ENCODE peak calls at places on chromosomes 6 and 20, in eight cellular contexts. One of them, this sample, is unnamed.

GRCh38 chr6:158654498-158654897 is 4.6 kb downstream of the SYTL3 start:
- DNase-seq in tibial nerve: no peak
- DNase-seq in nephron progenitor cell: no peak
- DNase-seq in GM10248: no peak
- DNase-seq in AG04449: no peak
- DNase-seq in astrocyte of the spinal cord: peak; percentile 65
- DNase-seq in AG04450: no peak
- DNase-seq in neural progenitor cell: no peak
- DNase-seq in this sample: peak; percentile 48

GRCh38 chr20:50586531-50587232 is 76.5 kb downstream of the PTPN1 start:
- DNase-seq in AG04449: no peak
- DNase-seq in nephron progenitor cell: no peak
- DNase-seq in AG04450: no peak
- DNase-seq in tibial nerve: no peak
- DNase-seq in neural progenitor cell: no peak
- DNase-seq in astrocyte of the spinal cord: no peak
- DNase-seq in GM10248: no peak
- DNase-seq in this sample: no peak

GRCh38 chr6:116397960-116398359 is 27.2 kb downstream of the DSE start:
- DNase-seq in AG04450: no peak
- DNase-seq in neural progenitor cell: no peak
- DNase-seq in astrocyte of the spinal cord: peak; percentile 78
- DNase-seq in nephron progenitor cell: no peak
- DNase-seq in AG04449: no peak
- DNase-seq in tibial nerve: no peak
- DNase-seq in GM10248: no peak
- DNase-seq in this sample: no peak

GRCh38 chr6:13572240-13572639 is 2.2 kb upstream of the SIRT5 start:
- DNase-seq in astrocyte of the spinal cord: no peak
- DNase-seq in GM10248: no peak
- DNase-seq in neural progenitor cell: no peak
- DNase-seq in tibial nerve: no peak
- DNase-seq in AG04450: no peak
- DNase-seq in nephron progenitor cell: no peak
- DNase-seq in AG04449: no peak
- DNase-seq in this sample: no peak

GRCh38 chr6:11738681-11739375 is 39.8 kb downstream of the ADTRP start:
- DNase-seq in AG04450: no peak
- DNase-seq in tibial nerve: no peak
- DNase-seq in AG04449: no peak
- DNase-seq in neural progenitor cell: peak; percentile 26
- DNase-seq in astrocyte of the spinal cord: no peak
- DNase-seq in GM10248: no peak
- DNase-seq in nephron progenitor cell: no peak
- DNase-seq in this sample: no peak

GRCh38 chr6:36631326-36632046 is 37.3 kb downstream of the SRSF3 start:
- DNase-seq in tibial nerve: no peak
- DNase-seq in AG04449: no peak
- DNase-seq in GM10248: no peak
- DNase-seq in neural progenitor cell: no peak
- DNase-seq in AG04450: no peak
- DNase-seq in nephron progenitor cell: no peak
- DNase-seq in astrocyte of the spinal cord: no peak
- DNase-seq in this sample: no peak

GRCh38 chr6:168407842-168408241 is 33.1 kb upstream of the SMOC2 start:
- DNase-seq in neural progenitor cell: no peak
- DNase-seq in GM10248: no peak
- DNase-seq in tibial nerve: no peak
- DNase-seq in astrocyte of the spinal cord: no peak
- DNase-seq in AG04449: no peak
- DNase-seq in nephron progenitor cell: no peak
- DNase-seq in AG04450: no peak
- DNase-seq in this sample: no peak

GRCh38 chr6:20577280-20577679 is 43.0 kb downstream of the CDKAL1 start:
- DNase-seq in neural progenitor cell: no peak
- DNase-seq in GM10248: no peak
- DNase-seq in nephron progenitor cell: no peak
- DNase-seq in astrocyte of the spinal cord: no peak
- DNase-seq in AG04450: no peak
- DNase-seq in tibial nerve: no peak
- DNase-seq in AG04449: no peak
- DNase-seq in this sample: no peak

GRCh38 chr6:148294059-148294458 is 48.6 kb upstream of the SASH1 start:
- DNase-seq in tibial nerve: no peak
- DNase-seq in neural progenitor cell: no peak
- DNase-seq in GM10248: no peak
- DNase-seq in astrocyte of the spinal cord: no peak
- DNase-seq in nephron progenitor cell: no peak
- DNase-seq in AG04450: no peak
- DNase-seq in AG04449: no peak
- DNase-seq in this sample: no peak

GRCh38 chr6:136037246-136037884 is 185.9 kb downstream of the PDE7B start:
- DNase-seq in GM10248: peak; percentile 52
- DNase-seq in AG04450: no peak
- DNase-seq in tibial nerve: no peak
- DNase-seq in astrocyte of the spinal cord: no peak
- DNase-seq in nephron progenitor cell: no peak
- DNase-seq in AG04449: no peak
- DNase-seq in neural progenitor cell: no peak
- DNase-seq in this sample: no peak

GRCh38 chr20:63533871-63534393 is 3.2 kb downstream of the PTK6 start:
- DNase-seq in AG04450: no peak
- DNase-seq in nephron progenitor cell: peak; percentile 13
- DNase-seq in neural progenitor cell: no peak
- DNase-seq in tibial nerve: no peak
- DNase-seq in astrocyte of the spinal cord: no peak
- DNase-seq in GM10248: no peak
- DNase-seq in AG04449: no peak
- DNase-seq in this sample: peak; percentile 74

GRCh38 chr6:692356-692851 is 535 bp downstream of the EXOC2 start:
- DNase-seq in tibial nerve: no peak
- DNase-seq in AG04449: no peak
- DNase-seq in astrocyte of the spinal cord: peak; percentile 44
- DNase-seq in GM10248: peak; percentile 79
- DNase-seq in nephron progenitor cell: peak; percentile 57
- DNase-seq in neural progenitor cell: peak; percentile 76
- DNase-seq in AG04450: no peak
- DNase-seq in this sample: peak; percentile 54

GRCh38 chr6:114304304-114304887 is 38.4 kb downstream of the HS3ST5 start:
- DNase-seq in AG04449: no peak
- DNase-seq in GM10248: no peak
- DNase-seq in tibial nerve: no peak
- DNase-seq in AG04450: peak; percentile 7
- DNase-seq in nephron progenitor cell: no peak
- DNase-seq in astrocyte of the spinal cord: peak; percentile 36
- DNase-seq in neural progenitor cell: no peak
- DNase-seq in this sample: peak; percentile 27

GRCh38 chr6:37131960-37132253 is 38.0 kb upstream of the PIM1 start:
- DNase-seq in neural progenitor cell: no peak
- DNase-seq in nephron progenitor cell: no peak
- DNase-seq in GM10248: no peak
- DNase-seq in tibial nerve: no peak
- DNase-seq in AG04450: no peak
- DNase-seq in astrocyte of the spinal cord: no peak
- DNase-seq in AG04449: no peak
- DNase-seq in this sample: no peak

GRCh38 chr20:6704132-6704861 is 63.2 kb upstream of the BMP2 start:
- DNase-seq in nephron progenitor cell: no peak
- DNase-seq in neural progenitor cell: no peak
- DNase-seq in GM10248: no peak
- DNase-seq in tibial nerve: no peak
- DNase-seq in AG04449: no peak
- DNase-seq in AG04450: peak; percentile 21
- DNase-seq in astrocyte of the spinal cord: peak; percentile 79
- DNase-seq in this sample: no peak

GRCh38 chr6:118706702-118707101 is 55.3 kb upstream of the CEP85L start:
- DNase-seq in AG04450: no peak
- DNase-seq in astrocyte of the spinal cord: peak; percentile 2
- DNase-seq in AG04449: no peak
- DNase-seq in tibial nerve: no peak
- DNase-seq in GM10248: no peak
- DNase-seq in nephron progenitor cell: no peak
- DNase-seq in neural progenitor cell: no peak
- DNase-seq in this sample: no peak

GRCh38 chr6:144551339-144551738 is 266.2 kb downstream of the UTRN start:
- DNase-seq in AG04450: no peak
- DNase-seq in tibial nerve: no peak
- DNase-seq in GM10248: no peak
- DNase-seq in AG04449: no peak
- DNase-seq in astrocyte of the spinal cord: no peak
- DNase-seq in nephron progenitor cell: no peak
- DNase-seq in neural progenitor cell: no peak
- DNase-seq in this sample: no peak

GRCh38 chr6:96450082-96450759 is 71.4 kb upstream of the UFL1 start:
- DNase-seq in tibial nerve: no peak
- DNase-seq in nephron progenitor cell: no peak
- DNase-seq in astrocyte of the spinal cord: no peak
- DNase-seq in AG04449: no peak
- DNase-seq in AG04450: no peak
- DNase-seq in neural progenitor cell: peak; percentile 63
- DNase-seq in GM10248: no peak
- DNase-seq in this sample: no peak

GRCh38 chr6:144922120-144922722 is 637.1 kb downstream of the UTRN start:
- DNase-seq in GM10248: no peak
- DNase-seq in AG04449: no peak
- DNase-seq in AG04450: no peak
- DNase-seq in neural progenitor cell: no peak
- DNase-seq in astrocyte of the spinal cord: no peak
- DNase-seq in nephron progenitor cell: no peak
- DNase-seq in tibial nerve: no peak
- DNase-seq in this sample: peak; percentile 8

GRCh38 chr6:131765853-131766135 is 42.0 kb upstream of the ENPP1 start:
- DNase-seq in nephron progenitor cell: no peak
- DNase-seq in tibial nerve: no peak
- DNase-seq in GM10248: no peak
- DNase-seq in neural progenitor cell: no peak
- DNase-seq in AG04450: no peak
- DNase-seq in AG04449: no peak
- DNase-seq in astrocyte of the spinal cord: no peak
- DNase-seq in this sample: no peak

GRCh38 chr20:25738198-25738597 is 41.5 kb upstream of the ZNF337 start:
- DNase-seq in astrocyte of the spinal cord: peak; percentile 43
- DNase-seq in GM10248: no peak
- DNase-seq in neural progenitor cell: no peak
- DNase-seq in AG04450: no peak
- DNase-seq in nephron progenitor cell: no peak
- DNase-seq in AG04449: peak; percentile 44
- DNase-seq in tibial nerve: no peak
- DNase-seq in this sample: peak; percentile 3

GRCh38 chr6:16548121-16548520 is 213.1 kb downstream of the ATXN1 start:
- DNase-seq in nephron progenitor cell: no peak
- DNase-seq in astrocyte of the spinal cord: no peak
- DNase-seq in AG04449: no peak
- DNase-seq in GM10248: no peak
- DNase-seq in neural progenitor cell: no peak
- DNase-seq in tibial nerve: no peak
- DNase-seq in AG04450: peak; percentile 10
- DNase-seq in this sample: peak; percentile 14

GRCh38 chr20:49853640-49854039 is 41.0 kb downstream of the SLC9A8 start:
- DNase-seq in AG04449: no peak
- DNase-seq in GM10248: no peak
- DNase-seq in AG04450: peak; percentile 32
- DNase-seq in neural progenitor cell: no peak
- DNase-seq in tibial nerve: no peak
- DNase-seq in nephron progenitor cell: peak; percentile 27
- DNase-seq in astrocyte of the spinal cord: peak; percentile 72
- DNase-seq in this sample: peak; percentile 73

GRCh38 chr6:52416629-52417151 is 3.5 kb upstream of the EFHC1 start:
- DNase-seq in tibial nerve: no peak
- DNase-seq in AG04449: no peak
- DNase-seq in neural progenitor cell: peak; percentile 56
- DNase-seq in nephron progenitor cell: peak; percentile 39
- DNase-seq in GM10248: peak; percentile 53
- DNase-seq in astrocyte of the spinal cord: peak; percentile 71
- DNase-seq in AG04450: no peak
- DNase-seq in this sample: peak; percentile 76
- TF ChIP-seq CTCF in tibial nerve: peak; percentile 76
- TF ChIP-seq CTCF in AG04449: peak; percentile 62
- TF ChIP-seq CTCF in neural progenitor cell: peak; percentile 93
- TF ChIP-seq CTCF in nephron progenitor cell: peak; percentile 77
- TF ChIP-seq CTCF in GM10248: peak; percentile 68
- TF ChIP-seq CTCF in astrocyte of the spinal cord: peak; percentile 69
- TF ChIP-seq CTCF in AG04450: peak; percentile 91
- TF ChIP-seq CTCF in this sample: peak; percentile 82

GRCh38 chr6:164417537-164417936 is 891.9 kb downstream of the C6orf118 start:
- DNase-seq in neural progenitor cell: peak; percentile 24
- DNase-seq in tibial nerve: no peak
- DNase-seq in AG04449: no peak
- DNase-seq in astrocyte of the spinal cord: no peak
- DNase-seq in nephron progenitor cell: no peak
- DNase-seq in GM10248: no peak
- DNase-seq in AG04450: no peak
- DNase-seq in this sample: no peak
- TF ChIP-seq CTCF in neural progenitor cell: peak; percentile 41
- TF ChIP-seq CTCF in tibial nerve: no peak
- TF ChIP-seq CTCF in AG04449: no peak
- TF ChIP-seq CTCF in astrocyte of the spinal cord: no peak
- TF ChIP-seq CTCF in nephron progenitor cell: no peak
- TF ChIP-seq CTCF in GM10248: no peak
- TF ChIP-seq CTCF in AG04450: no peak
- TF ChIP-seq CTCF in this sample: no peak

DNA sequence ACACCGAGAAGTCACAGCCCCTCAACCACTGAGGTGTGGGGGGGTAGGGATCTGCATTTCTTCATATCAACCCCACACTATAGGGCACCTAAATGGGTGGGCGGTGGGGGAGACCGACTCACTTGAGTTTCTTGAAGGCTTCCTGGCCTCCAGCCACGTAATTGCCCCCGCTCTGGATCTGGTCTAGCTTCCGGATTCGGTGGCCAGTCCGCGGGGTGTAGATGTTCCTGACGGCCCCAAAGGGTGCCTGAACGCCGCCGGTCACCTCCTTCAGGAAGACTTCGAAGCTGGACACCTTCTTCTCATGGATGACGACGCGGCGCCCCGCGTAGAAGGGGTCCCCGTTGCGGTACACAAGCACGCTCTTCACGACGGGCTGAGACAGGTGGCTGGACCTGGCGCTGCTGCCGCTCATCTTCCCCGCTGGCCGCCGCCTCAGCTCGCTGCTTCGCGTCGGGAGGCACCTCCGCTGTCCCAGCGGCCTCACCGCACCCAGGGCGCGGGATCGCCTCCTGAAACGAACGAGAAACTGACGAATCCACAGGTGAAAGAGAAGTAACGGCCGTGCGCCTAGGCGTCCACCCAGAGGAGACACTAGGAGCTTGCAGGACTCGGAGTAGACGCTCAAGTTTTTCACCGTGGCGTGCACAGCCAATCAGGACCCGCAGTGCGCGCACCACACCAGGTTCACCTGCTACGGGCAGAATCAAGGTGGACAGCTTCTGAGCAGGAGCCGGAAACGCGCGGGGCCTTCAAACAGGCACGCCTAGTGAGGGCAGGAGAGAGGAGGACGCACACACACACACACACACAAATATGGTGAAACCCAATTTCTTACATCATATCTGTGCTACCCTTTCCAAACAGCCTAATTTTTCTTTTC is at the start of gene DCDC2:
- DNase-seq in neural progenitor cell: peak; percentile 6
- DNase-seq in tibial nerve: no peak
- DNase-seq in nephron progenitor cell: peak; percentile 20
- DNase-seq in AG04450: no peak
- DNase-seq in astrocyte of the spinal cord: no peak
- DNase-seq in GM10248: peak; percentile 20
- DNase-seq in AG04449: no peak
- DNase-seq in this sample: no peak
- TF ChIP-seq CTCF in neural progenitor cell: no peak
- TF ChIP-seq CTCF in tibial nerve: no peak
- TF ChIP-seq CTCF in nephron progenitor cell: no peak
- TF ChIP-seq CTCF in AG04450: no peak
- TF ChIP-seq CTCF in astrocyte of the spinal cord: no peak
- TF ChIP-seq CTCF in GM10248: no peak
- TF ChIP-seq CTCF in AG04449: no peak
- TF ChIP-seq CTCF in this sample: no peak

GRCh38 chr20:11544029-11544678 is 373.5 kb upstream of the BTBD3 start:
- DNase-seq in tibial nerve: no peak
- DNase-seq in astrocyte of the spinal cord: peak; percentile 80
- DNase-seq in nephron progenitor cell: peak; percentile 42
- DNase-seq in AG04450: peak; percentile 37
- DNase-seq in GM10248: peak; percentile 45
- DNase-seq in neural progenitor cell: peak; percentile 71
- DNase-seq in AG04449: peak; percentile 12
- DNase-seq in this sample: peak; percentile 75
- TF ChIP-seq CTCF in tibial nerve: peak; percentile 47
- TF ChIP-seq CTCF in astrocyte of the spinal cord: peak; percentile 47
- TF ChIP-seq CTCF in nephron progenitor cell: peak; percentile 74
- TF ChIP-seq CTCF in AG04450: peak; percentile 63
- TF ChIP-seq CTCF in GM10248: peak; percentile 57
- TF ChIP-seq CTCF in neural progenitor cell: peak; percentile 79
- TF ChIP-seq CTCF in AG04449: peak; percentile 36
- TF ChIP-seq CTCF in this sample: peak; percentile 73

This sample was measured in MCF 10A.